ENCODE peak calls at places on chromosomes 13 and 19, in seven cellular contexts. One of them, this sample, is unnamed.

GRCh38 chr19:21823224-21823623 is 12.8 kb downstream of the ZNF43 start:
- DNase-seq in adrenal gland: no peak
- DNase-seq in cardiac muscle cell: no peak
- DNase-seq in psoas muscle: no peak
- DNase-seq in GM23338: no peak
- DNase-seq in AG04449: no peak
- DNase-seq in testis: no peak
- DNase-seq in this sample: no peak

GRCh38 chr19:44796701-44797115 is 12.2 kb upstream of the BCAM start:
- DNase-seq in cardiac muscle cell: peak; percentile 51
- DNase-seq in adrenal gland: no peak
- DNase-seq in testis: no peak
- DNase-seq in psoas muscle: peak; percentile 51
- DNase-seq in AG04449: no peak
- DNase-seq in GM23338: peak; percentile 73
- DNase-seq in this sample: no peak

GRCh38 chr19:913080-913748 is at the start of gene R3HDM4:
- DNase-seq in adrenal gland: peak; percentile 73
- DNase-seq in psoas muscle: peak; percentile 84
- DNase-seq in cardiac muscle cell: peak; percentile 66
- DNase-seq in testis: peak; percentile 77
- DNase-seq in GM23338: peak; percentile 68
- DNase-seq in AG04449: no peak
- DNase-seq in this sample: peak; percentile 98

GRCh38 chr13:49457221-49457620 is 13.1 kb downstream of the SETDB2 start:
- DNase-seq in adrenal gland: peak; percentile 53
- DNase-seq in GM23338: no peak
- DNase-seq in psoas muscle: no peak
- DNase-seq in testis: no peak
- DNase-seq in AG04449: no peak
- DNase-seq in cardiac muscle cell: no peak
- DNase-seq in this sample: no peak

GRCh38 chr13:50592412-50593145 is 250.9 kb downstream of the DLEU7 start:
- DNase-seq in GM23338: no peak
- DNase-seq in adrenal gland: no peak
- DNase-seq in testis: no peak
- DNase-seq in AG04449: peak; percentile 72
- DNase-seq in cardiac muscle cell: peak; percentile 74
- DNase-seq in psoas muscle: no peak
- DNase-seq in this sample: no peak

GRCh38 chr19:32910874-32911273 is 41.3 kb upstream of the SLC7A9 start:
- DNase-seq in psoas muscle: no peak
- DNase-seq in AG04449: no peak
- DNase-seq in testis: no peak
- DNase-seq in GM23338: no peak
- DNase-seq in cardiac muscle cell: no peak
- DNase-seq in adrenal gland: no peak
- DNase-seq in this sample: no peak

GRCh38 chr19:4911314-4911713 is 2.0 kb downstream of the UHRF1 start:
- DNase-seq in adrenal gland: no peak
- DNase-seq in cardiac muscle cell: peak; percentile 21
- DNase-seq in GM23338: no peak
- DNase-seq in AG04449: no peak
- DNase-seq in psoas muscle: no peak
- DNase-seq in testis: no peak
- DNase-seq in this sample: no peak

GRCh38 chr19:1038995-1039645 is 787 bp upstream of the ABCA7 start:
- DNase-seq in GM23338: peak; percentile 52
- DNase-seq in cardiac muscle cell: peak; percentile 48
- DNase-seq in AG04449: no peak
- DNase-seq in psoas muscle: peak; percentile 21
- DNase-seq in testis: no peak
- DNase-seq in adrenal gland: no peak
- DNase-seq in this sample: no peak

GRCh38 chr19:13096968-13097330 is 5.7 kb downstream of the LYL1 start:
- DNase-seq in psoas muscle: no peak
- DNase-seq in adrenal gland: no peak
- DNase-seq in cardiac muscle cell: no peak
- DNase-seq in AG04449: no peak
- DNase-seq in testis: no peak
- DNase-seq in GM23338: no peak
- DNase-seq in this sample: no peak

GRCh38 chr13:57583529-57583928 is 48.0 kb upstream of the PCDH17 start:
- DNase-seq in adrenal gland: no peak
- DNase-seq in AG04449: no peak
- DNase-seq in cardiac muscle cell: no peak
- DNase-seq in testis: no peak
- DNase-seq in GM23338: no peak
- DNase-seq in psoas muscle: no peak
- DNase-seq in this sample: no peak

GRCh38 chr19:41774515-41774980 is 19.2 kb downstream of the CEACAM6 start:
- DNase-seq in testis: no peak
- DNase-seq in psoas muscle: no peak
- DNase-seq in adrenal gland: no peak
- DNase-seq in AG04449: no peak
- DNase-seq in cardiac muscle cell: no peak
- DNase-seq in GM23338: no peak
- DNase-seq in this sample: no peak

GRCh38 chr13:42086582-42086981 is 38.1 kb downstream of the DGKH start:
- DNase-seq in AG04449: no peak
- DNase-seq in GM23338: no peak
- DNase-seq in adrenal gland: no peak
- DNase-seq in cardiac muscle cell: no peak
- DNase-seq in testis: no peak
- DNase-seq in psoas muscle: no peak
- DNase-seq in this sample: no peak

GRCh38 chr13:59721889-59722579 is 441.7 kb downstream of the DIAPH3 start:
- DNase-seq in cardiac muscle cell: no peak
- DNase-seq in psoas muscle: no peak
- DNase-seq in testis: no peak
- DNase-seq in AG04449: no peak
- DNase-seq in GM23338: no peak
- DNase-seq in adrenal gland: no peak
- DNase-seq in this sample: no peak

GRCh38 chr13:89163081-89163480 is 1491.9 kb downstream of the SLITRK5 start:
- DNase-seq in cardiac muscle cell: peak; percentile 24
- DNase-seq in psoas muscle: no peak
- DNase-seq in GM23338: no peak
- DNase-seq in testis: peak; percentile 31
- DNase-seq in adrenal gland: no peak
- DNase-seq in AG04449: no peak
- DNase-seq in this sample: no peak

GRCh38 chr13:23615677-23616076 is 45.5 kb downstream of the TNFRSF19 start:
- DNase-seq in psoas muscle: no peak
- DNase-seq in AG04449: no peak
- DNase-seq in cardiac muscle cell: no peak
- DNase-seq in testis: no peak
- DNase-seq in adrenal gland: no peak
- DNase-seq in GM23338: no peak
- DNase-seq in this sample: no peak

GRCh38 chr19:18612051-18612771 is 459 bp upstream of the TMEM59L start:
- DNase-seq in testis: no peak
- DNase-seq in GM23338: peak; percentile 53
- DNase-seq in AG04449: no peak
- DNase-seq in psoas muscle: no peak
- DNase-seq in cardiac muscle cell: no peak
- DNase-seq in adrenal gland: no peak
- DNase-seq in this sample: peak; percentile 52

GRCh38 chr13:60165391-60166099 is 1.8 kb upstream of the DIAPH3 start:
- DNase-seq in psoas muscle: no peak
- DNase-seq in testis: no peak
- DNase-seq in GM23338: no peak
- DNase-seq in cardiac muscle cell: peak; percentile 85
- DNase-seq in AG04449: no peak
- DNase-seq in adrenal gland: no peak
- DNase-seq in this sample: no peak

GRCh38 chr19:30342901-30343300 is 29.3 kb upstream of the ZNF536 start:
- DNase-seq in GM23338: no peak
- DNase-seq in cardiac muscle cell: no peak
- DNase-seq in testis: no peak
- DNase-seq in adrenal gland: no peak
- DNase-seq in AG04449: no peak
- DNase-seq in psoas muscle: no peak
- DNase-seq in this sample: no peak

GRCh38 chr19:17303940-17304267 is 679 bp upstream of the ABHD8 start:
- DNase-seq in GM23338: no peak
- DNase-seq in psoas muscle: no peak
- DNase-seq in AG04449: no peak
- DNase-seq in testis: no peak
- DNase-seq in cardiac muscle cell: no peak
- DNase-seq in adrenal gland: peak; percentile 62
- DNase-seq in this sample: no peak

GRCh38 chr19:33277434-33277833 is 24.9 kb downstream of the CEBPA start:
- DNase-seq in adrenal gland: no peak
- DNase-seq in testis: no peak
- DNase-seq in AG04449: no peak
- DNase-seq in psoas muscle: no peak
- DNase-seq in GM23338: no peak
- DNase-seq in cardiac muscle cell: no peak
- DNase-seq in this sample: no peak

GRCh38 chr19:46900341-46900740 is 39.5 kb downstream of the ARHGAP35 start:
- DNase-seq in AG04449: no peak
- DNase-seq in GM23338: no peak
- DNase-seq in testis: no peak
- DNase-seq in cardiac muscle cell: no peak
- DNase-seq in adrenal gland: no peak
- DNase-seq in psoas muscle: no peak
- DNase-seq in this sample: no peak

GRCh38 chr13:39417131-39417530 is 185.9 kb downstream of the LHFPL6 start:
- DNase-seq in cardiac muscle cell: peak; percentile 57
- DNase-seq in testis: no peak
- DNase-seq in adrenal gland: no peak
- DNase-seq in GM23338: peak; percentile 77
- DNase-seq in AG04449: no peak
- DNase-seq in psoas muscle: no peak
- DNase-seq in this sample: no peak

GRCh38 chr13:39417643-39418042 is 185.3 kb downstream of the LHFPL6 start:
- DNase-seq in psoas muscle: no peak
- DNase-seq in testis: no peak
- DNase-seq in cardiac muscle cell: peak; percentile 71
- DNase-seq in GM23338: peak; percentile 52
- DNase-seq in adrenal gland: no peak
- DNase-seq in AG04449: peak; percentile 21
- DNase-seq in this sample: no peak

GRCh38 chr13:39415003-39415402 is 188.0 kb downstream of the LHFPL6 start:
- DNase-seq in adrenal gland: no peak
- DNase-seq in cardiac muscle cell: peak; percentile 96
- DNase-seq in psoas muscle: no peak
- DNase-seq in AG04449: no peak
- DNase-seq in testis: peak; percentile 43
- DNase-seq in GM23338: no peak
- DNase-seq in this sample: no peak

GRCh38 chr13:39414339-39414738 is 188.7 kb downstream of the LHFPL6 start:
- DNase-seq in psoas muscle: no peak
- DNase-seq in AG04449: no peak
- DNase-seq in testis: no peak
- DNase-seq in GM23338: no peak
- DNase-seq in adrenal gland: no peak
- DNase-seq in cardiac muscle cell: no peak
- DNase-seq in this sample: peak; percentile 22

GRCh38 chr13:39415403-39415802 is 187.6 kb downstream of the LHFPL6 start:
- DNase-seq in cardiac muscle cell: peak; percentile 77
- DNase-seq in adrenal gland: peak; percentile 59
- DNase-seq in GM23338: peak; percentile 63
- DNase-seq in AG04449: no peak
- DNase-seq in testis: peak; percentile 73
- DNase-seq in psoas muscle: peak; percentile 41
- DNase-seq in this sample: no peak
- TF ChIP-seq CTCF in cardiac muscle cell: peak; percentile 64
- TF ChIP-seq CTCF in adrenal gland: peak; percentile 48
- TF ChIP-seq CTCF in GM23338: peak; percentile 82
- TF ChIP-seq CTCF in AG04449: peak; percentile 60
- TF ChIP-seq CTCF in testis: peak; percentile 14
- TF ChIP-seq CTCF in psoas muscle: peak; percentile 48
- TF ChIP-seq CTCF in this sample: peak; percentile 8

DNA sequence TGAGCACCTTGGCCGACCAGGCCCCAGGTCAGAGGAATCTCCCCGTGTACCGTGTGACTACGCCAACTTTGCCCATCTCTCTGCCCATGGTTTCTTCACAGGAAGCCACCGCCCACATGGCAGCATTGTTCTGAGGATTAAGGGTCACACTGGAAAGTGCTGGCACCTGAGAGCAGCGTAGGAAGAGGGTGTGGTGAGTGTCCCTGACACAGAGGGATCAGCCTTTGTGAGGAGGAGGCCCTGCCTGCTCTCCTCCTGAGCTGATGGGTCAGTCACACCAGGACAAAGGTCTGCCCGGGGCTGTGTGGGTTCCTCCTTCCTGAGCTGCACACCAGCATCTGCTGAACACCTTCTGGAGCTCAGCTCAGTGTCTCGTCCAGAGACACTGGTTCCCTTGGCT is 32.2 kb upstream of the SLC15A1 start:
- DNase-seq in adrenal gland: no peak
- DNase-seq in GM23338: no peak
- DNase-seq in AG04449: no peak
- DNase-seq in psoas muscle: no peak
- DNase-seq in testis: no peak
- DNase-seq in cardiac muscle cell: no peak
- DNase-seq in this sample: no peak
- TF ChIP-seq CTCF in adrenal gland: no peak
- TF ChIP-seq CTCF in GM23338: no peak
- TF ChIP-seq CTCF in AG04449: no peak
- TF ChIP-seq CTCF in psoas muscle: no peak
- TF ChIP-seq CTCF in testis: no peak
- TF ChIP-seq CTCF in cardiac muscle cell: no peak
- TF ChIP-seq CTCF in this sample: no peak

GRCh38 chr13:21075303-21076264 is 14.2 kb upstream of the LATS2 start:
- DNase-seq in psoas muscle: peak; percentile 46
- DNase-seq in cardiac muscle cell: peak; percentile 49
- DNase-seq in GM23338: peak; percentile 76
- DNase-seq in testis: peak; percentile 42
- DNase-seq in adrenal gland: no peak
- DNase-seq in AG04449: no peak
- DNase-seq in this sample: peak; percentile 68
- TF ChIP-seq CTCF in psoas muscle: no peak
- TF ChIP-seq CTCF in cardiac muscle cell: no peak
- TF ChIP-seq CTCF in GM23338: no peak
- TF ChIP-seq CTCF in testis: no peak
- TF ChIP-seq CTCF in adrenal gland: no peak
- TF ChIP-seq CTCF in AG04449: no peak
- TF ChIP-seq CTCF in this sample: no peak

DNA sequence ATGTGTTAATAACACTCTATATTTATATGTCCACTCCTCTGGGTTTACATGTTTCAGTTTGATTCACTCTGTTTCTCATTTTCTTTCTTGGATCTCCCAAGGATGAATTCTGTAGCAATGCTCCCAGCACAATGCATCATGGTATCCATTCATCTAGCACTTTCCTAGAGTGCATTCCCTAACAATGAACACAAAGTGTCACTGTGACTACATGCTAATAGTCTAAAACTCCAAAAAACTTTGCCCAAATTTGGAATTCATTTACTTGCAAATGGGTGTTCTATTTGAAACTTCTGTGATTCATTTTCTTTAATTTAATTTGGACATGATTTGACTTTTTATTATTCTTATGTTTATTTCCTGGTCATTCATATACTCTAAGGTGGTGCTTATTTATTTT is 286.3 kb downstream of the POU4F1 start:
- DNase-seq in AG04449: no peak
- DNase-seq in adrenal gland: no peak
- DNase-seq in GM23338: peak; percentile 34
- DNase-seq in cardiac muscle cell: peak; percentile 6
- DNase-seq in psoas muscle: no peak
- DNase-seq in testis: no peak
- DNase-seq in this sample: no peak
- TF ChIP-seq CTCF in AG04449: no peak
- TF ChIP-seq CTCF in adrenal gland: peak; percentile 35
- TF ChIP-seq CTCF in GM23338: peak; percentile 62
- TF ChIP-seq CTCF in cardiac muscle cell: peak; percentile 20
- TF ChIP-seq CTCF in psoas muscle: no peak
- TF ChIP-seq CTCF in testis: no peak
- TF ChIP-seq CTCF in this sample: no peak

This sample was measured in GM20000.